ENCODE peak calls at places on chromosome 2, in nine cellular contexts. G is A549, X is brain microvascular endothelial cell, I is ovary, F is cardiac muscle cell, R is Peyer's patch, N is PC-3, E is choroid plexus epithelial cell, Z is HCT116. T is an unnamed sample.

GRCh38 chr2:162327134-162327769 is 8.8 kb upstream of the IFIH1 start:
- DNase-seq in I (no peak), R (no peak), F (no peak), G (no peak), E (peak; percentile 24), Z (no peak), X (no peak), N (peak; percentile 28), T (no peak)

GRCh38 chr2:231299267-231299666 is 96.2 kb upstream of the B3GNT7 start:
- DNase-seq in F (no peak), X (no peak), E (no peak), R (no peak), I (no peak), G (no peak), N (no peak), Z (no peak), T (no peak)

GRCh38 chr2:77977486-77978063 is 455.4 kb upstream of the LRRTM4 start:
- DNase-seq in R (no peak), N (no peak), G (no peak), I (no peak), X (no peak), E (no peak), F (peak; percentile 45), Z (no peak), T (no peak)

GRCh38 chr2:8256888-8257287 is 425.0 kb upstream of the ID2 start:
- DNase-seq in X (no peak), Z (no peak), R (no peak), F (no peak), N (no peak), G (no peak), E (no peak), I (no peak), T (no peak)

GRCh38 chr2:204625135-204625534 is 79.9 kb downstream of the PARD3B start:
- DNase-seq in E (no peak), N (peak; percentile 65), R (no peak), I (no peak), Z (no peak), X (no peak), F (no peak), G (peak; percentile 45), T (no peak)

GRCh38 chr2:109237792-109238191 is 108.8 kb downstream of the SH3RF3 start:
- DNase-seq in G (no peak), R (no peak), X (no peak), N (no peak), E (no peak), I (no peak), Z (no peak), F (no peak), T (no peak)

GRCh38 chr2:110121592-110121991 is 6.0 kb upstream of the MALL start:
- DNase-seq in G (no peak), N (no peak), R (no peak), Z (no peak), F (no peak), X (no peak), E (no peak), I (no peak), T (no peak)

GRCh38 chr2:141778315-141778835 is 352.4 kb downstream of the LRP1B start:
- DNase-seq in Z (no peak), F (peak; percentile 41), I (no peak), G (no peak), N (no peak), E (peak; percentile 4), X (no peak), R (no peak), T (no peak)

GRCh38 chr2:159202568-159203071 is 83.9 kb downstream of the WDSUB1 start:
- DNase-seq in N (peak; percentile 61), F (no peak), R (peak; percentile 58), X (peak; percentile 100), E (peak; percentile 99), G (peak; percentile 24), Z (no peak), I (no peak), T (peak; percentile 99)

GRCh38 chr2:46859482-46859881 is 56.1 kb downstream of the MCFD2 start:
- DNase-seq in X (no peak), E (no peak), N (no peak), G (no peak), I (peak; percentile 15), F (no peak), Z (no peak), R (no peak), T (no peak)

GRCh38 chr2:7010376-7010775 is 93.2 kb downstream of the RNF144A start:
- DNase-seq in N (peak; percentile 72), X (peak; percentile 74), Z (no peak), E (peak; percentile 97), R (no peak), I (peak; percentile 36), G (no peak), F (no peak), T (peak; percentile 97)

GRCh38 chr2:71455741-71456569 is 2.6 kb downstream of the DYSF start:
- DNase-seq in I (no peak), F (peak; percentile 90), Z (no peak), X (no peak), R (no peak), G (no peak), N (no peak), E (no peak), T (peak; percentile 19)

GRCh38 chr2:152600698-152601097 is 116.6 kb downstream of the PRPF40A start:
- DNase-seq in I (no peak), X (peak; percentile 48), F (no peak), N (no peak), E (peak; percentile 79), R (no peak), G (no peak), Z (no peak), T (no peak)

GRCh38 chr2:204027105-204027504 is 90.5 kb downstream of the ICOS start:
- DNase-seq in X (peak; percentile 58), E (peak; percentile 62), I (no peak), F (no peak), G (no peak), N (peak; percentile 64), Z (no peak), R (no peak), T (peak; percentile 23)

GRCh38 chr2:236572482-236572881 is 2.9 kb downstream of the ACKR3 start:
- DNase-seq in N (no peak), E (no peak), Z (no peak), X (no peak), F (no peak), R (no peak), I (no peak), G (no peak), T (no peak)

GRCh38 chr2:40394597-40394996 is 57.3 kb downstream of the SLC8A1 start:
- DNase-seq in I (no peak), F (no peak), X (no peak), G (no peak), N (no peak), Z (no peak), E (no peak), R (no peak), T (no peak)
- H3K4me3 ChIP-seq in I (no peak overlapping the region), F (no peak overlapping the region), X (no peak overlapping the region), G (no peak overlapping the region), N (no peak overlapping the region), Z (no peak overlapping the region), E (no peak overlapping the region), R (no peak overlapping the region), T (no peak overlapping the region)

GRCh38 chr2:86520153-86520552 is 43.1 kb downstream of the CHMP3 start:
- DNase-seq in X (no peak), I (no peak), F (no peak), N (no peak), G (peak; percentile 35), Z (no peak), R (no peak), E (no peak), T (no peak)
- TF ChIP-seq CTCF in X (peak; percentile 22), I (no peak), F (no peak), N (peak; percentile 30), G (no peak), Z (peak; percentile 19), R (no peak), E (peak; percentile 4), T (no peak)

DNA sequence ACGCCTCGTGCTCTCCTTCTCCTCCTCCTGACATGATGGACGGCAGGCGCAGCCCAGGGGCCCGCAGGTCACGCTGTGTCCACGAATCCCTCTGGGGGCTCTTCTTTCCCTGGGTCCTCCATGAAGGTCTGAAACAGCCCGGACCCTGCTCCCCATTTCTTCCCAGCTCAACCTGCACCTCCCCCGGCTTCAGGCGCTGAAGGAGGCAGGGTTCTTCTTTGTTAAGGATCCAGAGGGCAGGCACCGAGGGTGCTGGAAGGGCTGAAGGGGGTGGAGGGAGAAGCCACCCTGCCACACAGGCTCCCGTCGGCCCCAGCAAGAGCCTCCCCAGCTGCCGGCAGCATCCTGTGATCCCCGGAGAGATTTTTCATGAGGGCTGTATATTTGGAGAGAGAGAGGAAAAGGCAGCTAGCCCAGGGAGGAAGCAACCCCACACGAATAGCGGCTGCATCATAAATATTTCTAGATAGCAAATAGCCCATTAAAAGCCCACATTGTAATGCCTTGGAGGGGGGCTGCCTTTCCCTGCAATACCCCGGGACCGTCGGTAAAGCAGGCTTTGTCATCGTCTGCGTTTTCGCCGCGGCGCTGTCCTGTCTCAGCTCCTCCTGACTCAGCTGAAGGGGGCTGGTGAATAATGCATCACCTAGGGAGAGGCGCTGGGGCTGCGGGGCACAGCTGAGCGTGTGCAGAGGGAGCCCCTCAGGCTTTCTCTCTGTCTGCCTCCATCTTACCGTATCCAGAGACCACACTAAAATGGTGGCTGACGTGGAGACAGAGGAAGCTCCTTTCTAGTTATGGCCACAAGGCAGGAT is 289.3 kb downstream of the SOX11 start:
- DNase-seq in N (no peak), E (peak; percentile 6), I (no peak), Z (no peak), R (no peak), X (peak; percentile 24), F (peak; percentile 32), G (no peak), T (peak; percentile 50)
- H3K4me3 ChIP-seq in N (no peak overlapping the region), E (no peak overlapping the region), I (no peak overlapping the region), Z (no peak overlapping the region), R (no peak overlapping the region), X (peak overlapping the region; percentile 43), F (peak overlapping the region; percentile 1), G (no peak overlapping the region), T (peak overlapping the region; percentile 30)

GRCh38 chr2:98650998-98651397 is 42.6 kb downstream of the UNC50 start:
- DNase-seq in E (no peak), I (no peak), F (no peak), X (no peak), N (no peak), R (no peak), G (no peak), Z (no peak), T (no peak)

GRCh38 chr2:98647636-98648035 is 39.2 kb downstream of the UNC50 start:
- DNase-seq in Z (no peak), F (no peak), E (no peak), R (no peak), X (no peak), I (no peak), N (peak; percentile 78), G (no peak), T (no peak)

GRCh38 chr2:98648451-98648850 is 40.1 kb downstream of the UNC50 start:
- DNase-seq in G (no peak), Z (no peak), R (peak; percentile 46), N (no peak), I (no peak), X (no peak), F (no peak), E (no peak), T (no peak)

GRCh38 chr2:98649135-98649991 is 41.0 kb downstream of the UNC50 start:
- DNase-seq in E (peak; percentile 87), F (peak; percentile 81), R (peak; percentile 95), X (peak; percentile 79), I (peak; percentile 69), G (peak; percentile 76), N (peak; percentile 90), Z (peak; percentile 66), T (peak; percentile 78)

DNA sequence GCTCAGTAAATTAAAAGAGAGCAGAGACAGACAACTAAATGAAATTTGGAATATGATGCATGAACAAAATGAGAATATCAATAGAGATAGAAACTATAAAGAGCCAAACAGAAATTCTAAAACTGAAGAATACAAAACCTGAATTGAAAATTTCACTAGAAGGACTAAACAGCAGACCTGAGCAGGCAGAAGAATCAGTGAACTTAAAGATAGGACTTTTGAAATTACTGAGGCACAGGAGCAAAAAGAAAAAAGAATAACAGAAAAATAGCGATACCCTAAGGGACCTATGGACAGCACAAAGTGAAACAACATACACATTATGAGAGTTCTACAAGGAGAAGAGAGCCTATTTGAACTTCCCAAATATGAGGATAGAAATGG is 41.6 kb downstream of the UNC50 start:
- DNase-seq in E (no peak), N (no peak), F (no peak), R (no peak), X (no peak), I (no peak), G (no peak), Z (no peak), T (no peak)
- TF ChIP-seq CTCF in E (no peak), N (no peak), F (no peak), R (no peak), X (no peak), I (no peak), G (no peak), Z (no peak), T (no peak)